ENCODE peak calls at places on chromosome 15, in six cellular contexts. V is MG63, H is endothelial cell of umbilical vein, E is ovary, W is aorta, F is ascending aorta. P is an unnamed sample. For H3K27me3, the result is how much of the 10 kb centered on the place peaks cover.

GRCh38 chr15:87967951-87968350 is 288.6 kb downstream of the NTRK3 start:
- DNase-seq in F (peak), E (no peak), H (no peak), W (no peak), V (no peak), P (no peak)

GRCh38 chr15:82763361-82764142 is 42.3 kb downstream of the FSD2 start:
- DNase-seq in F (no peak), E (no peak), W (no peak), H (no peak), V (no peak), P (no peak)

GRCh38 chr15:82870727-82871576 is 61.5 kb downstream of the WHAMM start:
- DNase-seq in E (no peak), H (no peak), F (peak), W (no peak), V (no peak), P (no peak)

GRCh38 chr15:64398575-64398974 is 10.9 kb downstream of the TRIP4 start:
- DNase-seq in E (no peak), W (no peak), F (no peak), H (no peak), V (no peak), P (no peak)

GRCh38 chr15:92306662-92307061 is 87.0 kb upstream of the ST8SIA2 start:
- DNase-seq in F (no peak), V (no peak), W (no peak), H (no peak), E (no peak), P (no peak)

GRCh38 chr15:65032823-65033537 is 3.5 kb upstream of the MTFMT start:
- DNase-seq in H (peak), F (peak), W (peak), E (no peak), V (peak), P (no peak)

GRCh38 chr15:72341361-72341760 is 21.4 kb upstream of the CELF6 start:
- DNase-seq in H (no peak), F (no peak), E (no peak), V (peak), W (no peak), P (no peak)

GRCh38 chr15:71080166-71080565 is 35.1 kb upstream of the THSD4 start:
- DNase-seq in E (no peak), H (no peak), V (peak), F (no peak), W (no peak), P (no peak)

GRCh38 chr15:38670142-38671002 is 105.8 kb upstream of the RASGRP1 start:
- DNase-seq in V (no peak), F (no peak), W (no peak), E (no peak), H (no peak), P (no peak)

GRCh38 chr15:66454143-66454542 is 43.4 kb downstream of the SNAPC5 start:
- DNase-seq in H (no peak), W (no peak), F (no peak), V (no peak), E (no peak), P (no peak)

GRCh38 chr15:64013179-64014043 is 32.9 kb downstream of the DAPK2 start:
- DNase-seq in E (no peak), V (peak), H (no peak), F (no peak), W (no peak), P (no peak)

GRCh38 chr15:23420806-23421575 is 26.1 kb downstream of the GOLGA6L2 start:
- DNase-seq in V (no peak), W (no peak), H (no peak), E (no peak), F (peak), P (no peak)

GRCh38 chr15:63483521-63484371 is 20.6 kb upstream of the USP3 start:
- DNase-seq in V (no peak), W (no peak), H (peak), E (no peak), F (no peak), P (no peak)

DNA sequence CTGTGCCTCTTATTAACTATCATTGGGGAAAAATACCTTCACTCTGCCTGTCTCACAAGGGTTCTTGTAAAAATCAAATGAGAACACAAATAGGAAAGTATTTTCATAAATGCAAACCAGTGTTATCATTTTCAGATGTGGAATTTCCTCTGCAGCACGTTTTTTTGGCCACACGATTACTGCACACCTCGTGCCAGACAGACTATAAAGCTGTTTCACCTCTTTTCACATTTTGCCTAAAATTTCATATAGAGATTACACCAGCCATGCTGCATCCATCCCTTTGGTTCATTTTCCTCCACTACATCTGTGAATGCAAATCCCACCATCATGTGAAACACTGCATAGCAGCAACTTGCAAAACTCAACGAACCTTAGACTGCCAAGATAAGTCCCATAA is 1.2 kb upstream of the TMOD2 start:
- DNase-seq in F (no peak), W (no peak), V (no peak), H (no peak), E (no peak), P (no peak)
- H3K27me3 ChIP-seq in F (under half), W (under half), V (half or more), H (half or more), E (under half), P (under half)

DNA sequence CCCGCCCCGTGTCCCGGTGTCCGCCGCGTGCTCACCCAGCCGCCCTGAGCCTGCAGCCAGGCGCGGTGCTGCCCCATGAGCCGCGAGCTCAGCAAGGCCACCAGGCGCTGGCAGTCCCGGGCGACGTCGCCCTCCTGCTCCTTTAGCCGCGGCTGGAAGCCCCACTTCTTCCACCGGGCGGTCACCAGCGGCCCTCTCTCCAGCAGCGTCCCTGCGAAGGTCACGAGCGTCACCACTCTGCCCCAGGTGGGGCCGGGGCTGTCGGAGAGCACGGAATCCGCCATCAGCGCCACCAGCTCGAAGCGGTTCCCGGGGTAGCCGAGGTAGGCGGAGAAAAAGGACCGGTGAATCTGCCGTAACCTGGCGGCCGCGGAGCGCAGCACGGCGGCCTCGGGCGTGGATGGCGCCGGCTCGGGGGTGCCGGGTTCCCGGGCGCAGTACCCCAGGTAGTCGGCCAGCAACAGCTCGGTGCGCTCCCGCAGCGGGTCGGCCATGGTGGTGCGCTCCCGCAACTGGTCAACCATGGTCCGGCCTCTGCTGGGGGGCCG is 298 bp downstream of the BCL2L10 start:
- DNase-seq in V (no peak), F (peak), E (peak), W (no peak), H (peak), P (no peak)
- H3K4me3 ChIP-seq in V (no peak), F (peak), E (peak), W (no peak), H (peak), P (peak)

GRCh38 chr15:75596703-75597345 is 17.7 kb upstream of the PTPN9 start:
- DNase-seq in F (peak), V (no peak), W (no peak), E (no peak), H (no peak), P (no peak)
- H3K27me3 ChIP-seq in F (under half), V (under half), W (under half), E (under half), H (under half), P (under half)

DNA sequence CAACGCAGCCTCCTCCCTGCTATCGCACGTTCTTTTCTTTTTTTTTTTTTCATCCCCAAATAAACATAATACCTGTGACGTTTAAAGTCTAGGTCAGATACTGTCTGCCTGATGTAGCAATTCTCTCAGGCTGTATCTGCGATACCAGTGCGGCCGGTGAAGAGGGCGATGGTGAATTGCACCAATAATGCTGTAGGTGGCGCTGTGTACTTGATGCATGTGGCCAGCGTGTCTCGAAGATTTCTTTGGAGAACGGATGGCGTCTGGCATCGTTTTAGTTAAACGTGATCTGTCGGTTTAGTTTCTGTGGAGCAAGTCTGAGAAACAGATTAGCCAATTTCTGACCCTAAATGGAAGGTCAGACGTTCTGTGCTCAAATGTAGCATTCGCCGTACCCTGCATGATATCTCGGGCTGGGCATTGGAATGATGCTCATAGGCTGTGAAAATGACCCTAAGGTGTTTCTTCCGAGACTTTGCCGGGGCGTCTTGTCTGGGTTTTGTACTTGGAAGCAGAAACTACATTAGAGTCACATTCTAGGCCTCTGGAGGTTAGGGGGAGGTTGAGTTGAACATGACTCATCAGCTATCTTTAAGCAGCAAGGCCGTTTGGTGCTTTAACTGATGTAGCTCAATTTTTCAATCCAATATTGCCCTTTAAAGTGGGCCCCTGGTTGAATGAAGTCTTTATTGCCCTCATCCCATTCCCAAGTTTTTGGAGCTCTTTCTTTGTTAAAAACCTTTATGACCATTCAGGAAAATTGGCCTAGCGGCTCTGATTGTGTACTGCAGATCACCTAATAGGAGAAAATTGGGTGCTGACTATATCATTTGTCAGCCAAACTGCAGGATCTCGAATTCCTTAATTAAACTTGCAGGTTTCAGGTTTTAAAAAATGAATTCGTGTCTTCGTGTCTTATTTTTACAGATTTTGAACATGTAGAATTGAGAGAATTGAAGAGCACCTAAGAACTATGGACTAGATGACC is 80.0 kb downstream of the SQOR start:
- DNase-seq in H (peak), E (no peak), W (no peak), V (peak), F (peak), P (peak)
- H3K4me3 ChIP-seq in H (no peak), E (no peak), W (no peak), V (no peak), F (peak), P (no peak)

GRCh38 chr15:89396723-89397652 is 62.4 kb upstream of the POLG start:
- DNase-seq in F (no peak), V (no peak), W (no peak), H (no peak), E (no peak), P (no peak)

GRCh38 chr15:89399070-89399389 is 64.4 kb upstream of the POLG start:
- DNase-seq in V (no peak), W (no peak), F (no peak), H (no peak), E (no peak), P (no peak)

GRCh38 chr15:89399390-89400120 is 64.9 kb upstream of the POLG start:
- DNase-seq in W (no peak), V (peak), F (no peak), H (no peak), E (no peak), P (no peak)

GRCh38 chr15:89395996-89396395 is 61.4 kb upstream of the POLG start:
- DNase-seq in W (no peak), E (no peak), V (no peak), H (no peak), F (no peak), P (no peak)

DNA sequence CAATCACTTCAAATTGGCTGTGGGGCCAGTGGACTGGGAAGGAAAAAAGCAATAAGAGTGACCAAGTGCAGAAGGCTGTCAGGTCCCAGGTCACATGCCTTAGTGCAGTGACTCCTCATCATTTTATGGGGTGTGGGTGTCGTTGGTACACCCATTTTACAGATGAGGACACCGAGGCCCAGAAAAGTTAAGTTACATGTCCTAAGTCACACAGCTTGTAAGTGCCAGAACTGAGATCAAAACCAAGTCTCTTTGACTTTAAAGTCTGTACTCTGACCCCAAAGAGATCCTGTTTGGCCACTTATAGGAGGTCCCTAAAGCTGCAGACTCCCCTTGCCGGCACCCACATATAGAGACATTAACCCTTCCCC is 63.0 kb upstream of the POLG start:
- DNase-seq in V (no peak), H (no peak), E (no peak), W (no peak), F (no peak), P (no peak)
- H3K27me3 ChIP-seq in V (under half), H (half or more), E (under half), W (under half), F (under half), P (half or more)

GRCh38 chr15:31344824-31345605 is 18.4 kb downstream of the KLF13 start:
- DNase-seq in H (no peak), E (no peak), F (no peak), W (no peak), V (no peak), P (no peak)
- H3K4me3 ChIP-seq in H (no peak), E (no peak), F (no peak), W (no peak), V (no peak), P (no peak)

DNA sequence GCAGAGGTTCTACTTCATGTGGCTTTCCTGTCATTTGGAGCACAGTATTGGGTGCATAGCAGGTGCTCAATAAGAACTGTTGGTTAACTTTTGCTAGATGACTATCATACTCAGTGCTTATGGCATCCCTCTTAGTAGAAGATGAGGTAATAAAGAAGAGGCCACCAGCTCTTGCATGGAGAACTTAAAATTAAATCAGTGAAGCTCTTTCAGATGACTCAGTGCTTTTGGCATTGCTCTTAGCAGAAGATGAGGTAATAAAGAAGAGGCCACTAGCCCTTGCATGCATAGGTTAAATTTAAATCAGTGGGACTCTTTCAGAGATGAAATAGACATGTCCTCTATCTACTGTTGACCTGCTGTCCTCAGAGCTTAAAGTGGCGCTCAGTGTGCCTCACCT is 109.4 kb upstream of the FGF7 start:
- DNase-seq in F (no peak), E (no peak), W (no peak), V (peak), H (no peak), P (peak)
- H3K27me3 ChIP-seq in F (under half), E (under half), W (under half), V (under half), H (under half), P (under half)

DNA sequence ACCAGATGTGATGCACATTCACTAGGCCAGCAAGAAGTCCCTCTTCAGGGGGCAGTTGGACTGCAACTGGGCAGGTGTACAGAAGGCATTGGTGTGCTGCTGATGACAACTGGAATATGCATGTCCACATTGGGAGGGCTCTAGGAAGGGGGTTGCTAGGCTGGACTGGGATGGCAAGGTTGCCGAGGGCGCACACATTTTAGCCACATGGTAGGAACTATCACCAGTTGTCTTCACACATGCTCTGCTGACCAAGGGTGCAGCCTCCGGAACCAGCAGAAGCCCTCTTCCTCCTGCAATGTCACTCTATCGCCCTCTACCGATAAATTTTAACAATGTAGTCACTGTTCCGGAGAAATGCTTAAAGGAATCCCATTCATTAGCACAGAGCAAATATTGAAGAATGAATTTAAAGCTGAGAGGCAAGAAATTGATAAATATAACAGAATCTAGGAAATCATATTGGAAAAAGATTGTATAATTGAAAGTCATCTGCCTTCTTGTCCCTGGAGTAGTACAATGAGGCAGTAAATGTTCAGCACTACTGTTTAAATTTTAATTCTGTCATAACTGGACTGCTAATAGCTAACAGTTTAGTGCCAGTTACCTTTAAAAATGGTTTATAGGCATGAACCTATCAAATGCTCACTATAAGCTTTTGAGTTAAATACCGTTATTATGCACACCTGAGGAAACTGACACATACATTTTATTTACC is 22.6 kb upstream of the LYSMD4 start:
- DNase-seq in F (no peak), E (peak), H (peak), V (peak), W (peak), P (no peak)
- H3K4me3 ChIP-seq in F (no peak), E (no peak), H (no peak), V (no peak), W (no peak), P (no peak)

DNA sequence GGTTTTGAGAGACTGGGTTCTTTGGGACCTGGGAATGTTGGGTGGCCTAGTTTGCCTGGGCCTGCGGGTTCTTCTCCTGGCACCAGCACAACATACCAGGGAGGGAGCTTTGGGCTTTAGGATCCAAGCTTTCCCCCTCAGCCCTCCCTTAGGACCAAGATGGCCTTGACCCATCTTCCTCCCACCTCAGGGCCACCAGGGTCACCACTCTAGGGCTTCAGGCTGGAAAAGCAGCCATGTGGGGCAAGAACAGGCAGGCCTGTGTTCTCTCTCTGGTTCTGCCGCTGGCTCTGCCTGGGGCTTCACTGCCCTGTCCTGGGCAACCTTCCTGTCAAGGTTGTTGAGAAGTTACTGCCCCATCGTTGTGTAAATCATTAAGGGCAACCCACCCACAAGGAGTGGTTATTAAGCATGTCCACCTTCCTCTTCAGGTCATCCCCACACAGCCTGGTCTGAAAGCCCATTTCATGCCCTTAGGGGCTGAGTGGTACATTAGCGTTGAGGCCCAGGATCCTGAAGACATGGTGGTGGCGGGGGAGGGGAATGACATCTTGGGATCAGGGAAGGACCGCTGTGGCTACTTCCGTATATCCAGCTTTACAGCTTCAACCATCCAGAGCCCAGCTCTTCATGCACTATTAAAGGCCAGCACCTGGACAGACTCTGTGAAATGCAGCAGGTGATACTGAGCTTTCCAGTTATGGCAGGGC is 652 bp downstream of the DUOX1 start:
- DNase-seq in H (no peak), W (no peak), F (no peak), V (no peak), E (no peak), P (no peak)
- H3K27me3 ChIP-seq in H (half or more), W (under half), F (under half), V (under half), E (under half), P (half or more)

GRCh38 chr15:40487816-40488682 is 17.3 kb downstream of the CHST14 start:
- DNase-seq in W (no peak), H (no peak), F (peak), E (no peak), V (no peak), P (no peak)

GRCh38 chr15:40495516-40495915 is 24.7 kb downstream of the CHST14 start:
- DNase-seq in H (no peak), E (no peak), V (no peak), W (no peak), F (no peak), P (no peak)

GRCh38 chr15:40498418-40498817 is 27.6 kb downstream of the CHST14 start:
- DNase-seq in W (no peak), V (peak), E (no peak), F (no peak), H (no peak), P (no peak)

GRCh38 chr15:40489274-40490175 is 18.7 kb downstream of the CHST14 start:
- DNase-seq in V (peak), E (no peak), W (no peak), F (peak), H (no peak), P (no peak)

GRCh38 chr15:40493089-40493840 is 22.5 kb downstream of the CHST14 start:
- DNase-seq in E (no peak), F (no peak), H (no peak), W (no peak), V (no peak), P (no peak)
- H3K4me3 ChIP-seq in E (no peak), F (no peak), H (no peak), W (no peak), V (no peak), P (no peak)

P was measured in BJ.